ENCODE peak calls at places on chromosome 1, in six cellular contexts. One of them, this sample, is unnamed.

GRCh38 chr1:76238094-76238551 is 163.6 kb downstream of the ST6GALNAC3 start:
- DNase-seq in pulmonary artery endothelial cell: no peak
- DNase-seq in neural progenitor cell: no peak
- DNase-seq in AG04450: no peak
- DNase-seq in NCI-H1092 treated with DMSO at 0.1 percent for 48 hours: no peak
- DNase-seq in mucosa of gallbladder: no peak
- DNase-seq in this sample: no peak

GRCh38 chr1:65393345-65393744 is 27.1 kb upstream of the LEPR start:
- DNase-seq in pulmonary artery endothelial cell: peak
- DNase-seq in neural progenitor cell: no peak
- DNase-seq in AG04450: no peak
- DNase-seq in NCI-H1092 treated with DMSO at 0.1 percent for 48 hours: no peak
- DNase-seq in mucosa of gallbladder: no peak
- DNase-seq in this sample: peak

GRCh38 chr1:163820748-163821147 is 499.0 kb downstream of the NUF2 start:
- DNase-seq in pulmonary artery endothelial cell: no peak
- DNase-seq in neural progenitor cell: no peak
- DNase-seq in AG04450: no peak
- DNase-seq in NCI-H1092 treated with DMSO at 0.1 percent for 48 hours: no peak
- DNase-seq in mucosa of gallbladder: no peak
- DNase-seq in this sample: no peak

GRCh38 chr1:43506233-43506632 is 24.4 kb upstream of the PTPRF start:
- DNase-seq in pulmonary artery endothelial cell: no peak
- DNase-seq in neural progenitor cell: no peak
- DNase-seq in AG04450: no peak
- DNase-seq in NCI-H1092 treated with DMSO at 0.1 percent for 48 hours: no peak
- DNase-seq in mucosa of gallbladder: no peak
- DNase-seq in this sample: no peak

GRCh38 chr1:111739984-111740765 is 980 bp upstream of the INKA2 start:
- DNase-seq in pulmonary artery endothelial cell: peak
- DNase-seq in neural progenitor cell: peak
- DNase-seq in AG04450: no peak
- DNase-seq in NCI-H1092 treated with DMSO at 0.1 percent for 48 hours: peak
- DNase-seq in mucosa of gallbladder: peak
- DNase-seq in this sample: no peak

GRCh38 chr1:90834354-90835171 is 117.5 kb upstream of the BARHL2 start:
- DNase-seq in pulmonary artery endothelial cell: no peak
- DNase-seq in neural progenitor cell: peak
- DNase-seq in AG04450: no peak
- DNase-seq in NCI-H1092 treated with DMSO at 0.1 percent for 48 hours: no peak
- DNase-seq in mucosa of gallbladder: no peak
- DNase-seq in this sample: no peak

GRCh38 chr1:91080650-91081049 is 58.8 kb upstream of the ZNF644 start:
- DNase-seq in pulmonary artery endothelial cell: no peak
- DNase-seq in neural progenitor cell: no peak
- DNase-seq in AG04450: no peak
- DNase-seq in NCI-H1092 treated with DMSO at 0.1 percent for 48 hours: no peak
- DNase-seq in mucosa of gallbladder: no peak
- DNase-seq in this sample: no peak

GRCh38 chr1:3465091-3465934 is 10.8 kb downstream of the ARHGEF16 start:
- DNase-seq in pulmonary artery endothelial cell: no peak
- DNase-seq in neural progenitor cell: no peak
- DNase-seq in AG04450: no peak
- DNase-seq in NCI-H1092 treated with DMSO at 0.1 percent for 48 hours: no peak
- DNase-seq in mucosa of gallbladder: no peak
- DNase-seq in this sample: no peak

GRCh38 chr1:2290171-2290578 is 62.1 kb downstream of the SKI start:
- DNase-seq in pulmonary artery endothelial cell: no peak
- DNase-seq in neural progenitor cell: no peak
- DNase-seq in AG04450: no peak
- DNase-seq in NCI-H1092 treated with DMSO at 0.1 percent for 48 hours: no peak
- DNase-seq in mucosa of gallbladder: no peak
- DNase-seq in this sample: no peak

GRCh38 chr1:3673381-3674099 is 21.2 kb downstream of the TP73 start:
- DNase-seq in pulmonary artery endothelial cell: no peak
- DNase-seq in neural progenitor cell: no peak
- DNase-seq in AG04450: no peak
- DNase-seq in NCI-H1092 treated with DMSO at 0.1 percent for 48 hours: no peak
- DNase-seq in mucosa of gallbladder: no peak
- DNase-seq in this sample: no peak

GRCh38 chr1:116966791-116967190 is 34.8 kb upstream of the CD101 start:
- DNase-seq in pulmonary artery endothelial cell: no peak
- DNase-seq in neural progenitor cell: no peak
- DNase-seq in AG04450: no peak
- DNase-seq in NCI-H1092 treated with DMSO at 0.1 percent for 48 hours: no peak
- DNase-seq in mucosa of gallbladder: no peak
- DNase-seq in this sample: no peak